ENCODE peak calls at places on chromosomes 13 and 19, in five cellular contexts. S is nucleus accumbens; T is GM13977; J is CD4-positive, alpha-beta T cell; C is H54. A is an unnamed sample.

GRCh38 chr13:58949646-58950045 is 1214.1 kb downstream of the DIAPH3 start:
- DNase-seq in C (no peak), T (no peak), J (no peak), S (no peak), A (no peak)

GRCh38 chr13:80132741-80133601 is 208.0 kb downstream of the SPRY2 start:
- DNase-seq in J (no peak), C (peak), S (peak), T (no peak), A (peak)

GRCh38 chr19:33444993-33445751 is 71.7 kb downstream of the CEBPG start:
- DNase-seq in T (no peak), S (no peak), C (no peak), J (no peak), A (no peak)

GRCh38 chr19:37719111-37719926 is at the start of gene ZNF607:
- DNase-seq in T (peak), S (peak), C (peak), J (peak), A (peak)

GRCh38 chr13:50220938-50221337 is 205.7 kb downstream of the KCNRG start:
- DNase-seq in T (no peak), J (no peak), S (no peak), C (no peak), A (no peak)

GRCh38 chr19:13181747-13182388 is 31.7 kb downstream of the IER2 start:
- DNase-seq in J (no peak), C (peak), T (peak), S (no peak), A (no peak)

GRCh38 chr13:79540504-79540903 is 59.5 kb downstream of the NDFIP2 start:
- DNase-seq in J (no peak), T (no peak), S (no peak), C (no peak), A (no peak)

GRCh38 chr13:44764334-44764733 is 188.2 kb upstream of the TSC22D1 start:
- DNase-seq in C (no peak), J (no peak), S (no peak), T (no peak), A (peak)

GRCh38 chr19:48806818-48807589 is 3.8 kb downstream of the BCAT2 start:
- DNase-seq in C (no peak), T (peak), J (no peak), S (no peak), A (peak)

GRCh38 chr19:14565765-14566711 is 5.8 kb downstream of the NDUFB7 start:
- DNase-seq in S (no peak), T (no peak), C (no peak), J (no peak), A (no peak)

GRCh38 chr13:30851697-30852096 is 54.4 kb upstream of the MEDAG start:
- DNase-seq in S (no peak), C (no peak), T (peak), J (no peak), A (no peak)

GRCh38 chr13:114112231-114112825 is 20.1 kb downstream of the RASA3 start:
- DNase-seq in C (no peak), J (no peak), T (no peak), S (no peak), A (peak)

GRCh38 chr13:25406377-25406776 is 34.6 kb downstream of the ATP8A2 start:
- DNase-seq in J (no peak), C (no peak), S (no peak), T (no peak), A (no peak)

A was measured in mucosa of descending colon.